ENCODE peak calls at places on chromosomes 11 and 22, in nine cellular contexts. One of them, this sample, is unnamed.

GRCh38 chr11:70255717-70256116 is 14.8 kb upstream of the PPFIA1 start:
- DNase-seq in Peyer's patch: no peak
- DNase-seq in heart right ventricle: no peak
- DNase-seq in fibroblast of lung: no peak
- DNase-seq in epithelial cell of prostate: no peak
- DNase-seq in HL-60: no peak
- DNase-seq in mammary epithelial cell: no peak
- DNase-seq in brain microvascular endothelial cell: no peak
- DNase-seq in A549: no peak
- DNase-seq in this sample: no peak

GRCh38 chr11:92277871-92278270 is 53.3 kb downstream of the FAT3 start:
- DNase-seq in HL-60: no peak
- DNase-seq in epithelial cell of prostate: no peak
- DNase-seq in brain microvascular endothelial cell: no peak
- DNase-seq in heart right ventricle: no peak
- DNase-seq in A549: no peak
- DNase-seq in mammary epithelial cell: peak
- DNase-seq in fibroblast of lung: no peak
- DNase-seq in Peyer's patch: no peak
- DNase-seq in this sample: no peak

GRCh38 chr11:122177238-122177637 is 61.2 kb upstream of the BLID start:
- DNase-seq in mammary epithelial cell: no peak
- DNase-seq in brain microvascular endothelial cell: no peak
- DNase-seq in A549: no peak
- DNase-seq in HL-60: no peak
- DNase-seq in fibroblast of lung: no peak
- DNase-seq in epithelial cell of prostate: no peak
- DNase-seq in Peyer's patch: no peak
- DNase-seq in heart right ventricle: no peak
- DNase-seq in this sample: no peak

GRCh38 chr11:35626511-35626910 is 8.3 kb downstream of the FJX1 start:
- DNase-seq in HL-60: no peak
- DNase-seq in fibroblast of lung: no peak
- DNase-seq in A549: no peak
- DNase-seq in heart right ventricle: no peak
- DNase-seq in brain microvascular endothelial cell: no peak
- DNase-seq in Peyer's patch: no peak
- DNase-seq in epithelial cell of prostate: no peak
- DNase-seq in mammary epithelial cell: no peak
- DNase-seq in this sample: no peak

GRCh38 chr22:48749555-48750227 is 1078.0 kb downstream of the BRD1 start:
- DNase-seq in A549: no peak
- DNase-seq in heart right ventricle: no peak
- DNase-seq in brain microvascular endothelial cell: no peak
- DNase-seq in epithelial cell of prostate: no peak
- DNase-seq in mammary epithelial cell: no peak
- DNase-seq in HL-60: no peak
- DNase-seq in Peyer's patch: no peak
- DNase-seq in fibroblast of lung: no peak
- DNase-seq in this sample: no peak

GRCh38 chr11:105211806-105212531 is 72.4 kb upstream of the CARD18 start:
- DNase-seq in HL-60: no peak
- DNase-seq in mammary epithelial cell: no peak
- DNase-seq in epithelial cell of prostate: no peak
- DNase-seq in A549: no peak
- DNase-seq in fibroblast of lung: peak
- DNase-seq in Peyer's patch: no peak
- DNase-seq in heart right ventricle: no peak
- DNase-seq in brain microvascular endothelial cell: peak
- DNase-seq in this sample: no peak

GRCh38 chr11:65417221-65417701 is 5.3 kb upstream of the NEAT1 start:
- DNase-seq in epithelial cell of prostate: no peak
- DNase-seq in brain microvascular endothelial cell: no peak
- DNase-seq in fibroblast of lung: no peak
- DNase-seq in mammary epithelial cell: no peak
- DNase-seq in A549: no peak
- DNase-seq in Peyer's patch: peak
- DNase-seq in HL-60: peak
- DNase-seq in heart right ventricle: peak
- DNase-seq in this sample: no peak

GRCh38 chr22:48368975-48369525 is 1458.6 kb downstream of the BRD1 start:
- DNase-seq in Peyer's patch: peak
- DNase-seq in brain microvascular endothelial cell: no peak
- DNase-seq in HL-60: no peak
- DNase-seq in epithelial cell of prostate: no peak
- DNase-seq in A549: no peak
- DNase-seq in fibroblast of lung: no peak
- DNase-seq in mammary epithelial cell: no peak
- DNase-seq in heart right ventricle: no peak
- DNase-seq in this sample: no peak

GRCh38 chr22:37560682-37561208 is 465 bp downstream of the CDC42EP1 start:
- DNase-seq in heart right ventricle: peak
- DNase-seq in fibroblast of lung: peak
- DNase-seq in mammary epithelial cell: no peak
- DNase-seq in epithelial cell of prostate: no peak
- DNase-seq in Peyer's patch: no peak
- DNase-seq in HL-60: no peak
- DNase-seq in brain microvascular endothelial cell: no peak
- DNase-seq in A549: no peak
- DNase-seq in this sample: no peak

GRCh38 chr11:43359432-43359818 is 705 bp downstream of the TTC17 start:
- DNase-seq in mammary epithelial cell: peak
- DNase-seq in Peyer's patch: no peak
- DNase-seq in brain microvascular endothelial cell: peak
- DNase-seq in epithelial cell of prostate: no peak
- DNase-seq in A549: peak
- DNase-seq in HL-60: peak
- DNase-seq in heart right ventricle: no peak
- DNase-seq in fibroblast of lung: peak
- DNase-seq in this sample: no peak

GRCh38 chr11:113274708-113275582 is 39.4 kb upstream of the TTC12 start:
- DNase-seq in HL-60: no peak
- DNase-seq in A549: peak
- DNase-seq in Peyer's patch: no peak
- DNase-seq in fibroblast of lung: no peak
- DNase-seq in heart right ventricle: no peak
- DNase-seq in epithelial cell of prostate: no peak
- DNase-seq in brain microvascular endothelial cell: no peak
- DNase-seq in mammary epithelial cell: peak
- DNase-seq in this sample: peak

GRCh38 chr11:9210224-9210921 is 54.8 kb downstream of the DENND5A start:
- DNase-seq in HL-60: no peak
- DNase-seq in epithelial cell of prostate: no peak
- DNase-seq in A549: peak
- DNase-seq in heart right ventricle: no peak
- DNase-seq in mammary epithelial cell: no peak
- DNase-seq in Peyer's patch: no peak
- DNase-seq in brain microvascular endothelial cell: no peak
- DNase-seq in fibroblast of lung: no peak
- DNase-seq in this sample: no peak
- H3K27ac ChIP-seq in HL-60: no peak
- H3K27ac ChIP-seq in epithelial cell of prostate: peak
- H3K27ac ChIP-seq in A549: peak
- H3K27ac ChIP-seq in heart right ventricle: no peak
- H3K27ac ChIP-seq in mammary epithelial cell: peak
- H3K27ac ChIP-seq in Peyer's patch: no peak
- H3K27ac ChIP-seq in brain microvascular endothelial cell: no peak
- H3K27ac ChIP-seq in fibroblast of lung: no peak
- H3K27ac ChIP-seq in this sample: no peak

DNA sequence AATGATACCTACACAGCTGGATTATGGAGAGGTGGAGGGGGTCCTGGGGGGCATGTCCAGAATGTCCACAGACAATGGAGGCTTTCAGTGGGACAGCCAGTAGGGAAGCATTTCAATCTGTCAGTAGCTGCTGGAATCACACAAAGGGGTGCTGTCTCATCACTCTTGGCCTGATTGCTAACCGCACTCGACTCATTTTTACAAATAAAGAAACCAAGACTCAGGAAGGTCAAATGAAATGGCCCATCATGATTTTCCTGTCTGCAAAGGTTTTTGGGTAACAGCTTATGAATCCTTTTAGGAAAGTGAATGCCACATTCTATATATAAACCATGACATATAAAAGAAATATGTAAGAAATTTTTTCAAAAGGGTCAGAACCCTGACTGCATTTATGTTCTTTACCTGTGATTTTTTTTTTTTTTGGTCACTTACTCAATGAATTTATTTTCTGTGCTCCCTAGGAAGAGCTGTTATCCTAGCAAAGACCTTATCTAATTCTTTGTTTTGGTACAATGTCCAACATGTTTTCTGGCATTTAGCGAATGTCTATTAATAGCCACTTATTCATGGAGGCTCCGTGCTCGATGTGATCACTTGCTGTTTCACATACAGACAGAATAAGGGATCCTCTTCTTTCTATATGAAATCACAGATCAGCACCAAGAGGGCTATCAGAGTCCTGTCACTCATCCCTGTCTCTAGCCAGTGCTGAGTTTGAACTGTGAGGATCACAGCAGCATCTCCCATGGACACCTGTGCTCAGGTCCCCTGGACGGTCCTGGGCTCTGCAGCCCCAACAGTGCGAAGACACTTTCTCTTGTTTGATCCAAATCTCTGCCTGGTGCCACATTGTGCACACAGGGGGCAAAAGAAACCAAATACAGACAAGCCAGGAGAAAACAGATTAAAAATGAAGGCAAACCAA is 979.7 kb downstream of the NTM start:
- DNase-seq in mammary epithelial cell: no peak
- DNase-seq in HL-60: no peak
- DNase-seq in brain microvascular endothelial cell: peak
- DNase-seq in epithelial cell of prostate: no peak
- DNase-seq in Peyer's patch: no peak
- DNase-seq in heart right ventricle: no peak
- DNase-seq in fibroblast of lung: no peak
- DNase-seq in A549: no peak
- DNase-seq in this sample: no peak
- H3K27ac ChIP-seq in mammary epithelial cell: no peak
- H3K27ac ChIP-seq in HL-60: no peak
- H3K27ac ChIP-seq in brain microvascular endothelial cell: no peak
- H3K27ac ChIP-seq in epithelial cell of prostate: no peak
- H3K27ac ChIP-seq in Peyer's patch: no peak
- H3K27ac ChIP-seq in heart right ventricle: no peak
- H3K27ac ChIP-seq in fibroblast of lung: no peak
- H3K27ac ChIP-seq in A549: no peak
- H3K27ac ChIP-seq in this sample: no peak

DNA sequence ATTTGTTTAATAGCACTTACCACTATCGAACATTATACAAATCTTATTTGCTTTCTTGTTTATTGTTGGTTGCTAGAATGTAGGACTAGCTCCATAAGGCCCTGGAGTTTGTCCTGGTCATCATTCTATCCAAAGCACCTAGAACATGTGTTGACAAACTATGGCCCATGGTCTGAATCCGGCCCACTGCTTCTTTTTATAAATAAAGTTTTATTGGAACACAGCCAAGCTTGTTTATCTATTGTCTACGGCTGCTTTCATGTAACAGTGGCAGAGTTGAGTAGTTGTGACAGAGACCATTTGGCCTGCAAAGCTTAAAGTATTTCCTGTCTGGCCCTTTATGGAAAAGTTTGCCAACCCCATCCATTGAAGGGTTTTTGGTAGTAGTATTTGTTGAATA is 38.8 kb downstream of the ATXN10 start:
- DNase-seq in epithelial cell of prostate: no peak
- DNase-seq in mammary epithelial cell: no peak
- DNase-seq in brain microvascular endothelial cell: no peak
- DNase-seq in HL-60: no peak
- DNase-seq in heart right ventricle: no peak
- DNase-seq in Peyer's patch: no peak
- DNase-seq in fibroblast of lung: no peak
- DNase-seq in A549: no peak
- DNase-seq in this sample: no peak
- H3K27ac ChIP-seq in epithelial cell of prostate: no peak
- H3K27ac ChIP-seq in mammary epithelial cell: no peak
- H3K27ac ChIP-seq in brain microvascular endothelial cell: peak
- H3K27ac ChIP-seq in HL-60: no peak
- H3K27ac ChIP-seq in heart right ventricle: no peak
- H3K27ac ChIP-seq in Peyer's patch: no peak
- H3K27ac ChIP-seq in fibroblast of lung: no peak
- H3K27ac ChIP-seq in A549: peak
- H3K27ac ChIP-seq in this sample: no peak

DNA sequence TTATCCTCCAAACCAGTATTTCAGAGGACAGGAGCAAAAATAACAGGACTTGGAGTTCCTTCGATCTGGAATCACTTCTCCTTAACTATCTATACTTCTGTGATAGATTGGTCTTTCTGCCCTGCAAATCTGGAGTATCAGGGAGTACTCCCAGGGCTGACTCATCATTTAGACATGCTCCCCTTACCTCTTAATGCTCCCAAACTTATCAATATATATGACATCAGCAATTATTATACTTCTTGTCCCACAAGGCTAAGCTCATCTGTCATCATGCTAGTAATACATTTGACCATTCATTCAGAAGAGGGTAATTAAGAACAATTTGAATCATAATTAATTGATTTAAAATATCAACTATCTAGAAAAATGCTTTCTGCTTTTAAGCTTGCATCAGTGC is 163.8 kb downstream of the SWAP70 start:
- DNase-seq in heart right ventricle: no peak
- DNase-seq in mammary epithelial cell: no peak
- DNase-seq in HL-60: no peak
- DNase-seq in Peyer's patch: no peak
- DNase-seq in A549: no peak
- DNase-seq in fibroblast of lung: no peak
- DNase-seq in brain microvascular endothelial cell: no peak
- DNase-seq in epithelial cell of prostate: no peak
- DNase-seq in this sample: no peak
- H3K27ac ChIP-seq in heart right ventricle: no peak
- H3K27ac ChIP-seq in mammary epithelial cell: no peak
- H3K27ac ChIP-seq in HL-60: no peak
- H3K27ac ChIP-seq in Peyer's patch: no peak
- H3K27ac ChIP-seq in A549: no peak
- H3K27ac ChIP-seq in fibroblast of lung: no peak
- H3K27ac ChIP-seq in brain microvascular endothelial cell: no peak
- H3K27ac ChIP-seq in epithelial cell of prostate: no peak
- H3K27ac ChIP-seq in this sample: no peak